ENCODE peak calls at places on chromosomes 3 and 15, in nine cellular contexts. Y is aorta; Q is WTC11; L is nephron progenitor cell; J is stimulated activated CD4-positive, alpha-beta T cell treated with anti-CD3 and anti-CD28 coated beads, Interleukin-12 subunit alpha, Interleukin-12 subunit beta, amount 100 ng/mL, for 24 hours; W is CD8-positive, alpha-beta memory T cell; M is left ventricle myocardium superior; U is ureter; K is AG04450. D is an unnamed sample.

GRCh38 chr3:86787091-86787490 is 203.9 kb downstream of the VGLL3 start:
- DNase-seq in Y (no peak), Q (no peak), L (no peak), J (no peak), W (no peak), M (no peak), U (no peak), K (no peak), D (no peak)

GRCh38 chr15:83170474-83171165 is 37.0 kb downstream of the HDGFL3 start:
- DNase-seq in Y (no peak), Q (no peak), L (no peak), J (no peak), W (no peak), M (no peak), U (no peak), K (peak), D (no peak)

GRCh38 chr15:48463366-48463880 is 132.2 kb downstream of the DUT start:
- DNase-seq in Y (no peak), Q (no peak), L (no peak), J (no peak), W (no peak), M (no peak), U (no peak), K (no peak), D (no peak)

GRCh38 chr15:36844453-36845094 is 255.8 kb downstream of the MEIS2 start:
- DNase-seq in Y (no peak), Q (no peak), L (no peak), J (no peak), W (no peak), M (no peak), U (no peak), K (peak), D (no peak)

GRCh38 chr15:89138999-89139612 is 50.9 kb downstream of the ABHD2 start:
- DNase-seq in Y (no peak), Q (no peak), L (no peak), J (no peak), W (no peak), M (no peak), U (no peak), K (no peak), D (no peak)

GRCh38 chr3:196524527-196524926 is 9.4 kb upstream of the SMCO1 start:
- DNase-seq in Y (no peak), Q (no peak), L (no peak), J (no peak), W (no peak), M (no peak), U (no peak), K (no peak), D (peak)

GRCh38 chr3:63067999-63068645 is 192.9 kb upstream of the CADPS start:
- DNase-seq in Y (no peak), Q (peak), L (peak), J (no peak), W (no peak), M (no peak), U (no peak), K (no peak), D (no peak)

GRCh38 chr3:97530689-97531088 is 233.9 kb upstream of the ARL6 start:
- DNase-seq in Y (no peak), Q (no peak), L (no peak), J (no peak), W (no peak), M (no peak), U (no peak), K (no peak), D (no peak)

GRCh38 chr3:14222900-14223594 is 44.4 kb downstream of the LSM3 start:
- DNase-seq in Y (no peak), Q (no peak), L (no peak), J (no peak), W (no peak), M (no peak), U (peak), K (no peak), D (no peak)

GRCh38 chr3:57397175-57398026 is 104.9 kb upstream of the ASB14 start:
- DNase-seq in Y (no peak), Q (peak), L (peak), J (no peak), W (peak), M (no peak), U (peak), K (no peak), D (peak)

GRCh38 chr3:32586361-32586760 is 15.7 kb upstream of the DYNC1LI1 start:
- DNase-seq in Y (no peak), Q (no peak), L (no peak), J (no peak), W (no peak), M (no peak), U (no peak), K (no peak), D (no peak)

GRCh38 chr15:25892126-25892525 is 29.0 kb upstream of the ATP10A start:
- DNase-seq in Y (no peak), Q (no peak), L (no peak), J (no peak), W (no peak), M (no peak), U (no peak), K (no peak), D (no peak)

GRCh38 chr15:65476942-65477341 is 40.5 kb downstream of the DPP8 start:
- DNase-seq in Y (no peak), Q (no peak), L (no peak), J (no peak), W (no peak), M (no peak), U (no peak), K (peak), D (no peak)

GRCh38 chr3:136883967-136884720 is 22.1 kb downstream of the NCK1 start:
- DNase-seq in Y (no peak), Q (no peak), L (no peak), J (no peak), W (no peak), M (no peak), U (no peak), K (no peak), D (no peak)

GRCh38 chr3:157248590-157249425 is 88.9 kb upstream of the CCNL1 start:
- DNase-seq in Y (no peak), Q (no peak), L (no peak), J (no peak), W (no peak), M (peak), U (no peak), K (peak), D (no peak)

GRCh38 chr15:52234596-52235541 is 43.7 kb upstream of the GNB5 start:
- DNase-seq in Y (no peak), Q (no peak), L (no peak), J (no peak), W (no peak), M (no peak), U (no peak), K (no peak), D (no peak)

GRCh38 chr3:46663611-46664135 is 29.8 kb downstream of the ALS2CL start:
- DNase-seq in Y (no peak), Q (peak), L (peak), J (no peak), W (no peak), M (peak), U (peak), K (no peak), D (no peak)

GRCh38 chr15:66401130-66402021 is 14.7 kb downstream of the MAP2K1 start:
- DNase-seq in Y (no peak), Q (peak), L (no peak), J (no peak), W (no peak), M (no peak), U (no peak), K (no peak), D (no peak)

GRCh38 chr3:176351408-176351807 is 845.9 kb downstream of the TBL1XR1 start:
- DNase-seq in Y (no peak), Q (no peak), L (no peak), J (no peak), W (no peak), M (no peak), U (no peak), K (no peak), D (no peak)

GRCh38 chr3:123310186-123310585 is 108.4 kb downstream of the SEC22A start:
- DNase-seq in Y (peak), Q (no peak), L (no peak), J (no peak), W (no peak), M (no peak), U (no peak), K (no peak), D (no peak)

GRCh38 chr3:153951276-153951675 is 169.9 kb upstream of the ARHGEF26 start:
- DNase-seq in Y (no peak), Q (no peak), L (no peak), J (no peak), W (no peak), M (no peak), U (no peak), K (no peak), D (no peak)

GRCh38 chr15:77481670-77482069 is 61.0 kb downstream of the HMG20A start:
- DNase-seq in Y (no peak), Q (no peak), L (no peak), J (no peak), W (no peak), M (no peak), U (no peak), K (no peak), D (no peak)

GRCh38 chr3:196740476-196741400 is 1.1 kb downstream of the PAK2 start:
- DNase-seq in Y (no peak), Q (no peak), L (peak), J (no peak), W (no peak), M (peak), U (no peak), K (no peak), D (peak)

GRCh38 chr15:43828061-43828657 is 1.4 kb downstream of the WDR76 start:
- DNase-seq in Y (no peak), Q (no peak), L (no peak), J (no peak), W (no peak), M (no peak), U (no peak), K (no peak), D (no peak)

GRCh38 chr3:145557405-145557804 is 603.6 kb downstream of the PLOD2 start:
- DNase-seq in Y (no peak), Q (no peak), L (no peak), J (no peak), W (no peak), M (no peak), U (no peak), K (no peak), D (no peak)

GRCh38 chr3:100975714-100976113 is 17.5 kb downstream of the ABI3BP start:
- DNase-seq in Y (no peak), Q (no peak), L (no peak), J (no peak), W (no peak), M (no peak), U (no peak), K (no peak), D (no peak)

GRCh38 chr15:81897011-81897677 is 148.7 kb downstream of the MEX3B start:
- DNase-seq in Y (no peak), Q (no peak), L (no peak), J (no peak), W (no peak), M (no peak), U (no peak), K (peak), D (no peak)

GRCh38 chr3:30201715-30202114 is 404.7 kb upstream of the TGFBR2 start:
- DNase-seq in Y (no peak), Q (no peak), L (no peak), J (no peak), W (no peak), M (no peak), U (no peak), K (no peak), D (no peak)

GRCh38 chr3:58299839-58300516 is 6.1 kb upstream of the RPP14 start:
- DNase-seq in Y (no peak), Q (no peak), L (no peak), J (no peak), W (no peak), M (no peak), U (no peak), K (peak), D (no peak)

GRCh38 chr15:35674873-35675781 is 129.2 kb upstream of the DPH6 start:
- DNase-seq in Y (no peak), Q (no peak), L (no peak), J (no peak), W (no peak), M (no peak), U (peak), K (no peak), D (no peak)

GRCh38 chr15:85099195-85099803 is 117.6 kb downstream of the PDE8A start:
- DNase-seq in Y (no peak), Q (no peak), L (no peak), J (no peak), W (no peak), M (no peak), U (no peak), K (no peak), D (no peak)

GRCh38 chr3:12143949-12144504 is 14.7 kb downstream of the TIMP4 start:
- DNase-seq in Y (peak), Q (no peak), L (no peak), J (no peak), W (no peak), M (peak), U (peak), K (peak), D (no peak)

GRCh38 chr15:57213783-57214366 is 162.4 kb upstream of the CGNL1 start:
- DNase-seq in Y (no peak), Q (no peak), L (no peak), J (no peak), W (no peak), M (no peak), U (no peak), K (no peak), D (no peak)

GRCh38 chr3:110881069-110881468 is 190.5 kb upstream of the NECTIN3 start:
- DNase-seq in Y (no peak), Q (peak), L (no peak), J (no peak), W (no peak), M (peak), U (peak), K (peak), D (peak)

GRCh38 chr15:88911766-88912118 is 1.4 kb downstream of the MFGE8 start:
- DNase-seq in Y (no peak), Q (peak), L (no peak), J (no peak), W (no peak), M (peak), U (no peak), K (no peak), D (peak)

GRCh38 chr15:101187820-101188516 is 63.9 kb downstream of the CHSY1 start:
- DNase-seq in Y (no peak), Q (no peak), L (no peak), J (no peak), W (no peak), M (no peak), U (no peak), K (peak), D (no peak)

GRCh38 chr15:80404719-80405553 is 754 bp downstream of the ARNT2 start:
- DNase-seq in Y (peak), Q (peak), L (peak), J (no peak), W (no peak), M (peak), U (peak), K (no peak), D (peak)

GRCh38 chr15:89845305-89845893 is 30.7 kb upstream of the ANPEP start:
- DNase-seq in Y (no peak), Q (no peak), L (no peak), J (no peak), W (no peak), M (no peak), U (no peak), K (peak), D (no peak)